ENCODE peak calls at places on chromosomes 5 and 9, in five cellular contexts. E is K562, A is transverse colon, F is endothelial cell of umbilical vein, U is vagina. V is an unnamed sample.

GRCh38 chr5:87541033-87541432 is 128.3 kb upstream of the CCNH start:
- DNase-seq in E (no peak), U (no peak), F (peak; percentile 26), A (peak; percentile 36), V (no peak)

GRCh38 chr9:94783121-94783664 is 56.7 kb downstream of the AOPEP start:
- DNase-seq in U (peak; percentile 95), E (peak; percentile 29), A (peak; percentile 76), F (peak; percentile 81), V (no peak)

GRCh38 chr5:179234563-179235135 is 110.6 kb downstream of the ADAMTS2 start:
- DNase-seq in U (no peak), E (no peak), A (peak; percentile 2), F (no peak), V (no peak)

GRCh38 chr5:68652507-68652906 is 437.0 kb downstream of the PIK3R1 start:
- DNase-seq in A (no peak), F (no peak), E (no peak), U (no peak), V (no peak)

GRCh38 chr9:83936523-83936922 is 15.3 kb upstream of the KIF27 start:
- DNase-seq in F (no peak), E (no peak), U (no peak), A (no peak), V (no peak)

GRCh38 chr9:114271556-114272510 is 51.1 kb upstream of the ORM1 start:
- DNase-seq in F (peak; percentile 58), A (peak; percentile 23), E (no peak), U (no peak), V (no peak)

GRCh38 chr9:6779417-6780241 is 21.9 kb downstream of the KDM4C start:
- DNase-seq in A (peak; percentile 13), E (peak; percentile 31), U (no peak), F (peak; percentile 89), V (no peak)

GRCh38 chr9:111842313-111842712 is 47.6 kb upstream of the SHOC1 start:
- DNase-seq in U (no peak), E (no peak), A (no peak), F (no peak), V (no peak)

GRCh38 chr9:4849364-4849763 is 56.6 kb downstream of the RCL1 start:
- DNase-seq in A (no peak), U (no peak), E (no peak), F (no peak), V (no peak)

GRCh38 chr5:132386644-132387286 is 17.3 kb downstream of the SLC22A5 start:
- DNase-seq in A (peak; percentile 81), U (peak; percentile 93), F (peak; percentile 77), E (peak; percentile 62), V (peak; percentile 66)

GRCh38 chr5:61416410-61416809 is 84.4 kb downstream of the ZSWIM6 start:
- DNase-seq in U (no peak), F (no peak), A (no peak), E (no peak), V (no peak)

GRCh38 chr9:127545196-127546124 is 66.6 kb upstream of the STXBP1 start:
- DNase-seq in E (peak; percentile 33), A (peak; percentile 66), U (no peak), F (peak; percentile 47), V (no peak)

GRCh38 chr5:14183187-14183939 is 40.2 kb downstream of the TRIO start:
- DNase-seq in U (no peak), F (no peak), A (no peak), E (no peak), V (no peak)

GRCh38 chr5:100520348-100520747 is 14.8 kb upstream of the FAM174A start:
- DNase-seq in A (no peak), E (no peak), F (no peak), U (no peak), V (no peak)

GRCh38 chr9:72013188-72013877 is 47.1 kb downstream of the C9orf57 start:
- DNase-seq in A (no peak), F (no peak), U (no peak), E (no peak), V (no peak)

GRCh38 chr5:170747851-170748250 is 35.7 kb upstream of the GABRP start:
- DNase-seq in F (peak; percentile 29), U (peak; percentile 84), E (peak; percentile 39), A (no peak), V (no peak)

GRCh38 chr5:10323588-10324488 is 16.1 kb upstream of the CMBL start:
- DNase-seq in F (no peak), A (no peak), U (no peak), E (peak; percentile 42), V (no peak)

GRCh38 chr5:140339636-140340035 is 6.8 kb downstream of the HBEGF start:
- DNase-seq in F (no peak), A (no peak), U (no peak), E (no peak), V (no peak)

GRCh38 chr9:33813712-33814641 is 3.0 kb upstream of the UBE2R2 start:
- DNase-seq in A (no peak), F (peak; percentile 93), U (peak; percentile 64), E (peak; percentile 14), V (no peak)

GRCh38 chr5:149799119-149799623 is 69.1 kb downstream of the PPARGC1B start:
- DNase-seq in F (peak; percentile 16), A (peak; percentile 74), E (no peak), U (no peak), V (no peak)

GRCh38 chr5:145976431-145977155 is 40.2 kb downstream of the SH3RF2 start:
- DNase-seq in E (no peak), U (no peak), A (no peak), F (peak; percentile 55), V (no peak)

GRCh38 chr9:113290052-113290607 is 13.0 kb downstream of the RNF183 start:
- DNase-seq in E (no peak), F (no peak), U (no peak), A (no peak), V (no peak)

DNA sequence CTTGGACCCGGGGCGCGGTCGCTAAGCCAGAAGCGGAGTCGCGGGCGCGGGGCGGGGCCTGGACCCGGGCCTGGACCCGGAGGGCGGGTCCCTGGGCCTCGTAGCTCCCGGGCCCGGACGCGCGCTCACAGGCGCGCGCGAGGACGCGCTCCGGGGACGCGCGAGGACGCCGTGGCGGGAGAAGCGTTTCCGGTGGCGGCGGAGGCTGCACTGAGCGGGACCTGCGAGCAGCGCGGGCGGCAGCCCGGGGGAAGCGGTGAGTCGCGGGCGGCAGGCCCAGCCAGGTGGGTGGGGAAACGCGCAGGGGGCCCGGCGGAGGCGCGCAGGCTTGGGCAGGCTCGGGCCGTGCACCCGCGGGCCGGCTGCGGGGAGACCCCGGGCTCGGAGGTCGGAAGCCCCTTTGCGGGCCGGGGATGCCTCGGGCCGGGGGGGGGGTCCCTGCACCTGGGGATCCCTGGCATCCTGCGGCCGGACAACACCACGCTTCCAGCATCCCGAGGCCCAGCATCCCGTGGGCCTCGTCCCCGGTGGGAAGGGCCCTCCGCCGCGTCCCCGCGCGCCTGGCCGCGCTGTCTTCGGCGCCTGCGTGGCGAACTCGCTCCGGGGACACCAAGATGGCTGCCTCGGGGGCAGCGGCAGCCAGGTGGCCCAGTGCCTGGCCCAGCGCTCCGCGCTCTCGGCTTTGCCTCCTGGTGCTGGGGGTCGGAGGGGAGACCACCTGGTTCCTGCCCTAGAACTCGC is at the start of gene SFXN1:
- DNase-seq in E (peak; percentile 96), U (no peak), F (peak; percentile 70), A (peak; percentile 85), V (peak; percentile 93)
- TF ChIP-seq POLR2A in E (peak; percentile 63), U (no peak), F (peak; percentile 61), A (no peak), V (peak; percentile 88)

GRCh38 chr5:120692346-120692745 is 228.2 kb downstream of the PRR16 start:
- DNase-seq in U (no peak), F (no peak), A (no peak), E (no peak), V (no peak)

GRCh38 chr5:120690621-120691407 is 226.7 kb downstream of the PRR16 start:
- DNase-seq in A (no peak), F (no peak), E (no peak), U (no peak), V (no peak)

GRCh38 chr5:120697147-120697546 is 233.0 kb downstream of the PRR16 start:
- DNase-seq in E (no peak), A (no peak), F (no peak), U (no peak), V (no peak)

DNA sequence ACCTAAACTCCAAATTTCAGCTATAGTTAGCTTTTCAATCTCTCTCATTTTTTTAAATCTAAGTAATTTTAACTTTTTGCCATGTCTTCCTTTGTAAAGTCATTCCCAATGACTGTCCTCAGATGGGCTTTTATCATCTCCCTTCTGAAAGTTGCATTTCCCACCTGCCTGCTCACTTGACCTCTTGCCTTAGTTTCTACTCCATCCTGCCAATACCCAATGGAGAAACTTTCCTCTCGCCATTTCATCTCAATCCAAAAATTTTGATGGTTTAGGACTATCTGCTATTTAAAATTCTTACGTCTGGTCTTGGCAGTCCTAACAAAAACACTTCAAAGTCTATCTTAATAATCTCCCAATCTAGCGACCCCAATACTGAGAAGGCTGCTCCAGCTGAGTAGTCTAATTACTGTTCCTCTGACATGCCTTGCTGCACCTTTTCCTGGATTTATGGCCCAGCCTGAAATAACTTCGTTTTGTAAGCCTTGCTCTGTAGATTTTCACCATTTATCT is 231.3 kb downstream of the PRR16 start:
- DNase-seq in U (no peak), E (no peak), F (no peak), A (no peak), V (no peak)
- TF ChIP-seq POLR2AphosphoS5 in U (no peak), E (no peak), F (no peak), A (no peak), V (no peak)

DNA sequence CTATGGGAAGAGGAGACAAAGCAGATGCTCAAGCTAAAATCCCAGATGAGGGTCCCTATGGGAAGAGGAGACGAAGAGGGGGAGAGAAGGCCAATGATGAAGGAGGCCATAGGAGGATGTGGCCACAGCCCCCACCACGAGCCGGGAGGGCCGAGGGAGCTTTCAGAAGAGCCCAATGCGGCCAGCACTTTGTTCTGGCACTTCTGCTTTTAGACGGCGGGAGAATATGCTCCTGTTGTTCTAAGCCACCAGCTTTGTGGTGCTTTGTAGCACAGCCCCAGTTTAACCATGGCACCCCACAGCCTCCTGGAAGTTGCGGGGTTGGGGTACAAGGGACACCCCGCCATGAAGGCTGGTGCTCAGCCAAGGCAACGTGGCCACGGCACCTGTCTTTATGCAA is 33.4 kb downstream of the LPCAT1 start:
- DNase-seq in A (no peak), F (no peak), E (no peak), U (no peak), V (no peak)
- TF ChIP-seq POLR2A in A (no peak), F (no peak), E (no peak), U (no peak), V (peak; percentile 6)

DNA sequence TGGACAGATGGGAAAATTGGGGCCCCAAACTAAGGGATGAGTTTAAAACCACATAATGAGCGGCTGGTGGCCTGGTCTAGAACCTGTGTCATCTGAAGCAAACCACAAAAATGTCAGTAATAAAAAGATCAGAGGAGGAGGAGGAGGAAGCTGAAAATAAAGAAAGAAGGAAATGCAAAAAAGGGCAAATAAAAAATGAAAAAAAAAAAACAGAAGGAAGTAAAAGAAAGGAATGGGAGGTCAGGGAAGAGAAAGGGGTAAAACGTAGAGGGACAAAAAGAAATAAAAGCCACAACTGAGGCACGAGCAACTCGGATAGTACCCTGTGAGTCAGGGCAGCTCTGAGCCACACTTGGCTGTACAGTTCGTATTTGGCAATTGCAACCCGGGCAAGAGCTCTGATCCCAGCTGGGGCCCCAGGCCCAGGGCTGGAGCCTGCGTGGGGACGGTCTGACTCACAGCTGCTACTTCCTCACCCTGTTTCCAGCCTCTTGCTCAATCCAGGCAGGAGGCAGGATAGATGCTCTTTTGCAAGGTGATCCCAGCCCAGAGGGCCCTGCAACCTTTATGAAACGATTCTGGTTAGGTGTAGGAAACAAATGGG is 137.9 kb upstream of the TRIM32 start:
- DNase-seq in U (peak; percentile 97), F (no peak), A (peak; percentile 61), E (no peak), V (no peak)
- TF ChIP-seq POLR2AphosphoS5 in U (peak; percentile 89), F (no peak), A (no peak), E (no peak), V (no peak)